ENCODE peak calls at places on chromosome 7, in five cellular contexts. Z is H1, E is upper lobe of right lung, W is mesendoderm, O is heart right ventricle. V is an unnamed sample.
A peak's percentile ranks its signal among the peaks of the same experiment; 100 is the strongest.

GRCh38 chr7:40077849-40078248 is 56.6 kb downstream of the MPLKIP start:
- DNase-seq in Z (no peak), E (no peak), W (no peak), O (no peak), V (no peak)

GRCh38 chr7:51666261-51666660 is 349.7 kb upstream of the COBL start:
- DNase-seq in Z (no peak), E (no peak), W (peak; percentile 16), O (no peak), V (no peak)

GRCh38 chr7:43700059-43700501 is 29.2 kb downstream of the COA1 start:
- DNase-seq in Z (no peak), E (no peak), W (peak; percentile 44), O (no peak), V (no peak)

GRCh38 chr7:44375236-44375699 is 49.9 kb upstream of the CAMK2B start:
- DNase-seq in Z (peak; percentile 82), E (no peak), W (peak; percentile 34), O (no peak), V (no peak)

GRCh38 chr7:29763266-29763665 is 43.0 kb upstream of the WIPF3 start:
- DNase-seq in Z (no peak), E (no peak), W (no peak), O (no peak), V (no peak)

GRCh38 chr7:56079450-56080185 is 13.1 kb downstream of the PHKG1 start:
- DNase-seq in Z (peak; percentile 56), E (peak; percentile 71), W (peak; percentile 57), O (peak; percentile 87), V (no peak)

GRCh38 chr7:129951076-129952011 is 1.4 kb downstream of the UBE2H start:
- DNase-seq in Z (no peak), E (peak; percentile 21), W (peak; percentile 53), O (no peak), V (no peak)

GRCh38 chr7:2013381-2014311 is 219.1 kb downstream of the MAD1L1 start:
- DNase-seq in Z (no peak), E (peak; percentile 47), W (no peak), O (peak; percentile 12), V (no peak)

GRCh38 chr7:159022238-159022993 is 122.3 kb downstream of the VIPR2 start:
- DNase-seq in Z (no peak), E (no peak), W (no peak), O (no peak), V (no peak)

GRCh38 chr7:92988051-92988450 is 129.7 kb downstream of the SAMD9 start:
- DNase-seq in Z (no peak), E (no peak), W (peak; percentile 84), O (no peak), V (no peak)

GRCh38 chr7:76293407-76293901 is 9.0 kb upstream of the HSPB1 start:
- DNase-seq in Z (no peak), E (no peak), W (no peak), O (no peak), V (no peak)

GRCh38 chr7:45597286-45597984 is 23.3 kb downstream of the ADCY1 start:
- DNase-seq in Z (peak; percentile 36), E (peak; percentile 6), W (no peak), O (no peak), V (no peak)

GRCh38 chr7:95246935-95247370 is 77.4 kb downstream of the PON1 start:
- DNase-seq in Z (peak; percentile 51), E (no peak), W (peak; percentile 88), O (no peak), V (peak; percentile 5)

GRCh38 chr7:84191842-84192241 is 2.7 kb downstream of the SEMA3A start:
- DNase-seq in Z (no peak), E (no peak), W (no peak), O (no peak), V (no peak)

GRCh38 chr7:93055543-93056107 is 62.2 kb downstream of the SAMD9 start:
- DNase-seq in Z (no peak), E (no peak), W (peak; percentile 40), O (no peak), V (peak; percentile 65)

GRCh38 chr7:81111358-81111757 is 192.5 kb upstream of the SEMA3C start:
- DNase-seq in Z (no peak), E (no peak), W (peak; percentile 29), O (no peak), V (no peak)

GRCh38 chr7:24884401-24884800 is 95.6 kb downstream of the OSBPL3 start:
- DNase-seq in Z (no peak), E (no peak), W (no peak), O (no peak), V (no peak)

GRCh38 chr7:113100091-113100723 is 13.6 kb upstream of the GPR85 start:
- DNase-seq in Z (no peak), E (no peak), W (no peak), O (peak; percentile 21), V (no peak)

GRCh38 chr7:30184804-30185487 is 50.2 kb downstream of the MTURN start:
- DNase-seq in Z (no peak), E (no peak), W (no peak), O (no peak), V (no peak)

GRCh38 chr7:15471387-15471786 is 90.4 kb downstream of the AGMO start:
- DNase-seq in Z (no peak), E (no peak), W (no peak), O (no peak), V (no peak)

GRCh38 chr7:2807846-2808772 is 36.0 kb downstream of the GNA12 start:
- DNase-seq in Z (no peak), E (peak; percentile 49), W (no peak), O (no peak), V (no peak)

GRCh38 chr7:142030846-142031245 is 35.2 kb downstream of the MGAM start:
- DNase-seq in Z (no peak), E (no peak), W (no peak), O (no peak), V (no peak)

GRCh38 chr7:94348142-94348541 is 46.6 kb upstream of the COL1A2 start:
- DNase-seq in Z (no peak), E (no peak), W (peak; percentile 31), O (no peak), V (no peak)

GRCh38 chr7:146658604-146659003 is 542.0 kb downstream of the CNTNAP2 start:
- DNase-seq in Z (no peak), E (no peak), W (no peak), O (no peak), V (no peak)

GRCh38 chr7:7131273-7131672 is 51.1 kb upstream of the C1GALT1 start:
- DNase-seq in Z (no peak), E (no peak), W (peak; percentile 89), O (no peak), V (no peak)

GRCh38 chr7:111080495-111081105 is 10.3 kb upstream of the LRRN3 start:
- DNase-seq in Z (no peak), E (no peak), W (no peak), O (no peak), V (no peak)

GRCh38 chr7:107201795-107202450 is 33.1 kb downstream of the HBP1 start:
- DNase-seq in Z (peak; percentile 58), E (no peak), W (peak; percentile 60), O (peak; percentile 50), V (no peak)

GRCh38 chr7:20647908-20648776 is 32.7 kb downstream of the ABCB5 start:
- DNase-seq in Z (peak; percentile 53), E (no peak), W (peak; percentile 84), O (no peak), V (no peak)

GRCh38 chr7:156219307-156220077 is 407.2 kb upstream of the SHH start:
- DNase-seq in Z (no peak), E (no peak), W (no peak), O (no peak), V (no peak)

GRCh38 chr7:4266270-4267040 is 415.6 kb upstream of the FOXK1 start:
- DNase-seq in Z (peak; percentile 35), E (no peak), W (no peak), O (no peak), V (no peak)

GRCh38 chr7:80187279-80187678 is 52.6 kb downstream of the GNAI1 start:
- DNase-seq in Z (no peak), E (no peak), W (no peak), O (no peak), V (no peak)

GRCh38 chr7:148883233-148884048 is 650 bp downstream of the EZH2 start:
- DNase-seq in Z (peak; percentile 71), E (peak; percentile 78), W (peak; percentile 26), O (peak; percentile 42), V (peak; percentile 48)

DNA sequence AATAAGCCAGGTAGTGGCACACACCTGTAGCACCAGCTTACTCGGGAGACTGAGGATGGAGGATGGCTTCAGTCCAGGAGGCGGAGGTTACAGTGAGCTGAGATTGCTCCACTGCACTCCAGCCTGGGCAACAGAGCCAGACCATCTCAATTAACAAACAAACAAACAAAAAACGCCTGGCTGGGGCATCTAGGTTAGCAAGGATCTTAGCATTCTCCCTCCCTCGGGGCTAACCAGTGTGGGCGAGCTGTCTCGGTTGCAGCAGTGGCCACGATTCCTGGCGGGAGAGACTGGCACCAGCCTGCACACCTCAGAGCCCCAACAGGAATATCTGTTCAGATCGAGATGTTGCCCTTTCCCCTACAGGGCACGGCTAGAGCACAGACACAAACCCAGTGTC is 91.3 kb upstream of the KCTD7 start:
- DNase-seq in Z (no peak), E (no peak), W (no peak), O (no peak), V (no peak)
- H3K27ac ChIP-seq in Z (no peak overlapping the region), E (no peak overlapping the region), W (no peak overlapping the region), O (no peak overlapping the region), V (no peak overlapping the region)

GRCh38 chr7:97018775-97019535 is 5.7 kb downstream of the DLX5 start:
- DNase-seq in Z (no peak), E (no peak), W (peak; percentile 30), O (no peak), V (no peak)
- H3K4me1 ChIP-seq in Z (peaks cover 24% of the 10 kb centered on the region), E (peaks cover 3% of the 10 kb centered on the region), W (peaks cover 10% of the 10 kb centered on the region), O (peaks cover 50% of the 10 kb centered on the region), V (no peaks in the 10 kb centered on the region)

GRCh38 chr7:157464971-157465481 is 128.2 kb downstream of the DNAJB6 start:
- DNase-seq in Z (peak; percentile 52), E (peak; percentile 55), W (no peak), O (no peak), V (no peak)
- H3K27ac ChIP-seq in Z (no peak overlapping the region), E (no peak overlapping the region), W (no peak overlapping the region), O (no peak overlapping the region), V (no peak overlapping the region)

GRCh38 chr7:22174574-22174953 is 182.4 kb downstream of the RAPGEF5 start:
- DNase-seq in Z (no peak), E (no peak), W (peak; percentile 48), O (no peak), V (no peak)
- H3K4me1 ChIP-seq in Z (no peaks in the 10 kb centered on the region), E (no peaks in the 10 kb centered on the region), W (no peaks in the 10 kb centered on the region), O (peaks cover 19% of the 10 kb centered on the region), V (no peaks in the 10 kb centered on the region)

GRCh38 chr7:150823484-150824126 is 23.0 kb downstream of the TMEM176A start:
- DNase-seq in Z (no peak), E (no peak), W (peak; percentile 22), O (no peak), V (no peak)
- H3K27ac ChIP-seq in Z (no peak overlapping the region), E (no peak overlapping the region), W (no peak overlapping the region), O (peak overlapping the region; percentile 79), V (no peak overlapping the region)